ENCODE peak calls at places on chromosomes 6 and 20, in four cellular contexts. D, F, H and Z are unnamed samples. For H3K4me1, the result is how much of the 10 kb centered on the place peaks cover.

GRCh38 chr6:54335871-54336270 is 27.6 kb downstream of the TINAG start:
- DNase-seq in D (no peak), F (no peak), H (peak), Z (no peak)

GRCh38 chr6:106279179-106279578 is 46.4 kb downstream of the ATG5 start:
- DNase-seq in D (no peak), F (no peak), H (no peak), Z (no peak)

GRCh38 chr20:3068986-3069900 is 2.2 kb upstream of the OXT start:
- DNase-seq in D (no peak), F (no peak), H (peak), Z (no peak)

GRCh38 chr20:61661583-61661982 is 404.1 kb downstream of the TAF4 start:
- DNase-seq in D (no peak), F (no peak), H (no peak), Z (no peak)

GRCh38 chr6:125245523-125246264 is 56.1 kb downstream of the HDDC2 start:
- DNase-seq in D (no peak), F (no peak), H (no peak), Z (no peak)

GRCh38 chr6:44667226-44667625 is 279.7 kb downstream of the CDC5L start:
- DNase-seq in D (no peak), F (no peak), H (peak), Z (no peak)

GRCh38 chr20:25236450-25237304 is 11.2 kb upstream of the PYGB start:
- DNase-seq in D (no peak), F (no peak), H (no peak), Z (no peak)

GRCh38 chr20:25209911-25210310 is 14.4 kb downstream of the ENTPD6 start:
- DNase-seq in D (no peak), F (no peak), H (no peak), Z (no peak)

GRCh38 chr20:64037498-64038213 is 1.7 kb downstream of the C20orf204 start:
- DNase-seq in D (no peak), F (no peak), H (no peak), Z (no peak)

GRCh38 chr6:11700118-11700718 is 78.4 kb downstream of the ADTRP start:
- DNase-seq in D (no peak), F (no peak), H (peak), Z (no peak)

GRCh38 chr6:85797993-85798392 is 155.3 kb upstream of the SYNCRIP start:
- DNase-seq in D (peak), F (no peak), H (no peak), Z (no peak)

GRCh38 chr20:58478141-58478805 is 36.9 kb downstream of the APCDD1L start:
- DNase-seq in D (no peak), F (no peak), H (no peak), Z (no peak)

GRCh38 chr6:33429745-33430042 is 9.8 kb downstream of the SYNGAP1 start:
- DNase-seq in D (no peak), F (no peak), H (no peak), Z (no peak)

GRCh38 chr6:33427585-33428218 is 7.8 kb downstream of the SYNGAP1 start:
- DNase-seq in D (peak), F (peak), H (no peak), Z (no peak)

GRCh38 chr6:33428891-33429744 is 9.3 kb downstream of the SYNGAP1 start:
- DNase-seq in D (peak), F (no peak), H (no peak), Z (no peak)

GRCh38 chr6:33426590-33427563 is 7.0 kb downstream of the SYNGAP1 start:
- DNase-seq in D (no peak), F (no peak), H (no peak), Z (no peak)

GRCh38 chr6:33428219-33428890 is 8.5 kb downstream of the SYNGAP1 start:
- DNase-seq in D (no peak), F (peak), H (peak), Z (no peak)
- H3K4me1 ChIP-seq in D (under half), F (half or more), H (half or more), Z (under half)

DNA sequence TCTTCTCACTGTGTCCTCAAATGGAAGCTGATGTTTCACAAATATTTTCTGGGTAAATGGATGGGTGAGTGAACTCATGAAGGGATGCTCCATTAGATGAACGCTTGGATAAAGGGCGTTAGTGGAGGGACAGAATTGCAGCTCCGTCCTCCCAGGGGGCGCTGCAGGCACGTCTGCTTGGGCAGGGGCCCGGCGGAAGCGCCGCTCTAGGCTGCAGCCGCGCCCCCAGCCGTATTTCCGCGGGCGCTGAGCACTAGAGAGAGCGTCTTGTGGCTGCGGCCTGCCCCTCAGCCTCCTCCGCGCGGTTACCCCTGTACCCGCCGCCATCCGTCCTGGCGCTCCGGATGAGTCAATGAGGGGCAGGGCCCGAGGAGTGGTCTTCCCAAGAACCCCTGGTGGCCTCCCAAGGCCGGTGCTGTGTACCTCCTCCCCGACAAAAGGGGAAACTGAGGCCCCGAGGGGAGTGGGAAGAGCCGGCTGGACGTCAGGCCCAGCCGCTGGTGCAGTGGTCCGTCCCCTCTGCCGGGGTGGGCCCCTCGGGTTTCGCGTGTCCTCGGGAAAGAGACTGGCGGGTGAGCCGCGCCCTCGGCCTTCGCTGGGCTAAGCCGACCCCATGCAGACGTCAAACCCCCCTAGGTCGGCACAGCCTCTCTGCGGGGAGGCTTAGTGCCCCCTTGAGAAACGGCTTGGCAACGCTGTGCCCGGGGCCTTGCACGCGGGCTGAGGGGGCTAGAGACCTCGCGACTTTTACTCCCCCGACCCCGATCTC is 11.5 kb upstream of the SNHG17 start:
- DNase-seq in D (peak), F (peak), H (peak), Z (peak)
- TF ChIP-seq POLR2A in D (peak), F (no peak), H (peak), Z (peak)

GRCh38 chr6:111586554-111586953 is 19.1 kb downstream of the TRAF3IP2 start:
- DNase-seq in D (no peak), F (no peak), H (no peak), Z (no peak)
- H3K4me1 ChIP-seq in D (under half), F (half or more), H (under half), Z (under half)

GRCh38 chr20:833121-833449 is 430 bp upstream of the FAM110A start:
- DNase-seq in D (no peak), F (no peak), H (no peak), Z (no peak)

GRCh38 chr20:835220-836045 is 1.9 kb downstream of the FAM110A start:
- DNase-seq in D (peak), F (no peak), H (no peak), Z (no peak)

GRCh38 chr20:834151-834747 is 734 bp downstream of the FAM110A start:
- DNase-seq in D (no peak), F (no peak), H (no peak), Z (no peak)

GRCh38 chr20:831956-832355 is 1.6 kb upstream of the FAM110A start:
- DNase-seq in D (no peak), F (no peak), H (no peak), Z (no peak)

DNA sequence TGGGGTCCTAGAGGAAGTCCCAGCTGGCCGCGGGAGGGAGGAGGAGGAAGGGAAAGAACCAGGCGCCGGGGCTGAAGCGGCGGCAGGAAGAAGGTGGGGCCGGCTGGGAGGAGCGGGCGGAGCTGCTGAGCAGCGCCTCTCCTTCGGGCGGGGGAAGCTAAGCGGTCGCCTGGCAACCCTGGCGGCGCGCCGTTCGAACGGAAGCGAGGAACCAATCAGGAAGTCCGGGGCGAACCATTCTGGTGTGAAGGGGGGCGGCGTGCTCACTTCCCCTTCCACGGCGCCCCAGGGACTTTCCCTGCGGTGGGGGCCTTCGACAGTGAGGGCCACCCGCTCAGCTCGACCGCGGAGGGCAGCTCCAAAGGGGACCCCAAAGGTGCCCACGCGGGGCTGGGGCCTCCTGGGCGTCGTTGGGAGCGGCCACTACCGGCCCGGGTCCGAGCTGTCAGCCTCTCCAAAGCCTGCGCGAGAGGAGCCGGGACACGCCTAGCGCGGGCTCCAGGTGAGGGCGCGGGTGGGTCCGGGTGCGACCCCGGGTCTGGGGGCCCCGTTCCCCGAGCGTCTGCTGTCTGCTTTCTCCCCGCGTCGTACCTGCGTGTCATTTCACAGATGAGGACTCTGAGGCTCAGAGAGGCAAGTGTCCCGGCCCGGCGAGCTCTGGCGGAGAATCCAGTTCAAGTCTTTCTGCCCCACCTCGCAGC is at the start of gene FAM110A:
- DNase-seq in D (peak), F (peak), H (peak), Z (peak)
- TF ChIP-seq POLR2A in D (no peak), F (no peak), H (no peak), Z (no peak)

GRCh38 chr20:32203556-32204484 is 3.7 kb downstream of the PLAGL2 start:
- DNase-seq in D (no peak), F (peak), H (no peak), Z (no peak)
- H3K4me1 ChIP-seq in D (under half), F (half or more), H (half or more), Z (under half)

DNA sequence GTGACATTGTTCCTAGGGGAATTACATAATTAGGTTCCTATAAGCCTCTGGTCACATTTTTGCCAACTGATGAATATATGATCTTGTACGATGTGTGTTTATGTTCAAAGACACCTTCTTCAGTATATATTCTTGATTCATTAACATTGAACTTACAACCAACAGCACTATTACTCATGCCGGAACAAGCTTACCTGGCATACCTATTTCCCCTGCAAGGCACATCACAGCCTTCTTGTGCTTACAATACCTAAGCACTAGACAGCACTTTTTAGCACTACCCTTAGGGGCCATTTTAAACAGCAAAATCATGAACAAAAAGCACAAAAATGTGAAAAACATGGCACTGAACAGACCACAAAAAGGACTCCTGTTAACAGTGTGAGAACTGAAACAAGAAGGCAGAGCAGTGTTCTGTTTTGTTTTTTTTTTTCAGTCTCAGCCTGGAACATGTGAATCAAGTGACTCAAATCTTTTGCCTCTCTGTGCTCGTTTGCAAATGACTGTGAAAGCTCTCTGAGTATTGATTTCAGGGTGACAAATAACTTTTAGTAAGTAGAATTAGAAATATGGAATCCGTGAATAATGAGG is 102.4 kb upstream of the TSHZ2 start:
- DNase-seq in D (no peak), F (no peak), H (no peak), Z (no peak)
- TF ChIP-seq POLR2A in D (no peak), F (no peak), H (no peak), Z (no peak)